ENCODE peak calls at places on chromosomes 7 and 10, in seven cellular contexts. O, Z, B, X, M, N and W are unnamed samples.

GRCh38 chr10:642186-642890 is 47.1 kb downstream of the DIP2C start:
- DNase-seq in Z (peak; percentile 54), X (no peak), B (no peak), M (no peak), O (no peak), N (no peak), W (no peak)

GRCh38 chr7:84633-85020 is 107.7 kb upstream of the FAM20C start:
- DNase-seq in M (no peak), N (no peak), X (no peak), O (no peak), Z (peak; percentile 48), B (no peak), W (no peak)

GRCh38 chr10:3889961-3890522 is 105.0 kb upstream of the KLF6 start:
- DNase-seq in O (peak; percentile 73), B (peak; percentile 71), N (no peak), Z (no peak), M (no peak), X (no peak), W (no peak)

GRCh38 chr10:43220971-43221418 is 45.9 kb downstream of the RASGEF1A start:
- DNase-seq in X (no peak), Z (no peak), B (no peak), N (no peak), O (no peak), M (no peak), W (no peak)

GRCh38 chr10:86711957-86712708 is 43.8 kb downstream of the LDB3 start:
- DNase-seq in M (peak; percentile 36), N (peak; percentile 46), B (no peak), Z (peak; percentile 80), X (no peak), O (no peak), W (no peak)

GRCh38 chr7:92695308-92696261 is 105.4 kb upstream of the FAM133B start:
- DNase-seq in B (peak; percentile 42), O (peak; percentile 63), N (peak; percentile 70), M (peak; percentile 94), X (peak; percentile 61), Z (no peak), W (peak; percentile 84)

GRCh38 chr7:114922151-114922651 is 307 bp downstream of the MDFIC start:
- DNase-seq in M (peak; percentile 54), O (peak; percentile 61), B (peak; percentile 43), N (peak; percentile 75), Z (peak; percentile 72), X (peak; percentile 78), W (no peak)

GRCh38 chr7:92456241-92456640 is 9.0 kb downstream of the GATAD1 start:
- DNase-seq in O (no peak), B (no peak), N (no peak), X (no peak), Z (no peak), M (no peak), W (no peak)

GRCh38 chr10:46310851-46311250 is 24.1 kb downstream of the ANTXRL start:
- DNase-seq in N (no peak), M (no peak), O (no peak), Z (peak; percentile 49), X (no peak), B (no peak), W (no peak)

GRCh38 chr7:139703468-139704307 is 74.1 kb downstream of the HIPK2 start:
- DNase-seq in X (no peak), Z (no peak), O (no peak), N (no peak), B (no peak), M (no peak), W (no peak)

GRCh38 chr10:76086571-76087260 is 655.3 kb downstream of the LRMDA start:
- DNase-seq in B (peak; percentile 54), Z (peak; percentile 89), M (peak; percentile 83), N (peak; percentile 28), O (peak; percentile 91), X (peak; percentile 61), W (peak; percentile 17)

GRCh38 chr7:69878015-69878414 is 279.7 kb downstream of the AUTS2 start:
- DNase-seq in M (no peak), O (no peak), Z (no peak), X (no peak), N (no peak), B (no peak), W (no peak)

GRCh38 chr7:131194070-131194865 is 133.4 kb upstream of the MKLN1 start:
- DNase-seq in B (no peak), X (no peak), Z (no peak), O (no peak), N (no peak), M (peak; percentile 22), W (no peak)

GRCh38 chr10:35641430-35642015 is 573 bp downstream of the FZD8 start:
- DNase-seq in Z (no peak), N (peak; percentile 34), O (peak; percentile 35), X (no peak), B (peak; percentile 39), M (peak; percentile 30), W (no peak)

GRCh38 chr10:78267070-78267469 is 233.4 kb downstream of the RPS24 start:
- DNase-seq in M (peak; percentile 46), O (peak; percentile 13), N (peak; percentile 38), B (no peak), X (no peak), Z (no peak), W (peak; percentile 18)

GRCh38 chr7:19062216-19062615 is 55.2 kb downstream of the TWIST1 start:
- DNase-seq in Z (no peak), X (no peak), O (no peak), M (no peak), N (no peak), B (no peak), W (no peak)

GRCh38 chr10:124281666-124282065 is 137.1 kb downstream of the OAT start:
- DNase-seq in Z (peak; percentile 47), M (no peak), X (no peak), N (no peak), O (no peak), B (no peak), W (no peak)

GRCh38 chr7:3589756-3590155 is 288.7 kb downstream of the SDK1 start:
- DNase-seq in B (peak; percentile 88), N (no peak), O (no peak), X (no peak), M (no peak), Z (no peak), W (no peak)

GRCh38 chr7:133330085-133330484 is 77.2 kb downstream of the EXOC4 start:
- DNase-seq in O (no peak), Z (no peak), M (no peak), N (no peak), X (peak; percentile 57), B (no peak), W (no peak)

GRCh38 chr10:60573342-60573741 is 183.7 kb upstream of the ANK3 start:
- DNase-seq in M (no peak), N (no peak), B (no peak), Z (no peak), X (no peak), O (no peak), W (no peak)

GRCh38 chr7:131327049-131327625 is 539 bp upstream of the MKLN1 start:
- DNase-seq in N (peak; percentile 72), O (peak; percentile 53), M (peak; percentile 74), Z (no peak), X (no peak), B (peak; percentile 49), W (peak; percentile 47)

GRCh38 chr10:104076743-104077160 is 8.9 kb downstream of the COL17A1 start:
- DNase-seq in N (peak; percentile 45), O (peak; percentile 77), X (no peak), B (no peak), M (peak; percentile 53), Z (no peak), W (no peak)

GRCh38 chr10:15712903-15713302 is 6.8 kb downstream of the ITGA8 start:
- DNase-seq in Z (no peak), N (peak; percentile 56), M (no peak), O (no peak), X (no peak), B (peak; percentile 47), W (no peak)

GRCh38 chr7:131629203-131629871 is 72.9 kb upstream of the PODXL start:
- DNase-seq in N (peak; percentile 64), O (no peak), Z (no peak), X (no peak), M (peak; percentile 38), B (peak; percentile 54), W (no peak)

GRCh38 chr10:35326466-35327235 is 9.7 kb upstream of the CCNY start:
- DNase-seq in N (no peak), B (no peak), Z (no peak), X (no peak), O (no peak), M (no peak), W (no peak)

GRCh38 chr10:89207801-89208551 is 859 bp upstream of the CH25H start:
- DNase-seq in B (peak; percentile 8), Z (peak; percentile 78), N (peak; percentile 36), M (no peak), X (peak; percentile 74), O (peak; percentile 45), W (no peak)

GRCh38 chr10:89352039-89352597 is 24.3 kb downstream of the IFIT3 start:
- DNase-seq in O (peak; percentile 80), M (peak; percentile 99), N (peak; percentile 84), Z (no peak), B (peak; percentile 87), X (no peak), W (peak; percentile 99)

GRCh38 chr10:3877092-3878000 is 92.3 kb upstream of the KLF6 start:
- DNase-seq in Z (no peak), X (no peak), M (peak; percentile 47), N (no peak), B (no peak), O (no peak), W (no peak)